ENCODE peak calls at places on chromosomes 6 and 20, in four cellular contexts. R is T follicular helper cell, T is NCI-H1092, K is cardiac muscle cell. G is an unnamed sample.

GRCh38 chr20:54680872-54681297 is 205.5 kb downstream of the DOK5 start:
- DNase-seq in T (peak; percentile 28), K (peak; percentile 64), R (no peak), G (peak; percentile 47)

GRCh38 chr20:16710781-16711180 is 19.0 kb upstream of the SNRPB2 start:
- DNase-seq in T (no peak), R (no peak), K (no peak), G (no peak)

GRCh38 chr20:48716086-48716485 is 111.7 kb downstream of the PREX1 start:
- DNase-seq in K (no peak), R (no peak), T (no peak), G (no peak)

GRCh38 chr6:136037885-136038460 is 186.5 kb downstream of the PDE7B start:
- DNase-seq in R (no peak), T (no peak), K (peak; percentile 76), G (peak; percentile 3)

GRCh38 chr20:17810847-17811604 is 111.3 kb downstream of the BANF2 start:
- DNase-seq in R (no peak), K (no peak), T (no peak), G (no peak)

GRCh38 chr6:17580518-17581048 is 19.5 kb upstream of the FAM8A1 start:
- DNase-seq in T (no peak), K (peak; percentile 59), R (no peak), G (peak; percentile 28)

GRCh38 chr20:2349801-2350200 is 30.9 kb upstream of the TGM6 start:
- DNase-seq in T (no peak), K (peak; percentile 41), R (no peak), G (no peak)

GRCh38 chr6:116070990-116071389 is 10.3 kb upstream of the FRK start:
- DNase-seq in K (no peak), R (no peak), T (no peak), G (no peak)

GRCh38 chr6:85865665-85866372 is 223.1 kb upstream of the SYNCRIP start:
- DNase-seq in R (no peak), T (no peak), K (peak; percentile 82), G (no peak)

GRCh38 chr6:118660218-118660569 is 8.8 kb upstream of the CEP85L start:
- DNase-seq in K (peak; percentile 28), R (peak; percentile 54), T (peak; percentile 80), G (no peak)

GRCh38 chr6:165468361-165468760 is 159.0 kb upstream of the C6orf118 start:
- DNase-seq in T (no peak), K (no peak), R (no peak), G (no peak)

GRCh38 chr6:135149376-135149775 is 31.7 kb upstream of the MYB start:
- DNase-seq in T (no peak), R (no peak), K (no peak), G (no peak)

G was measured in nephron progenitor cell.